ENCODE peak calls at places on chromosome 7, in ten cellular contexts. O is stimulated activated CD4-positive, alpha-beta T cell treated with anti-CD3 and anti-CD28 coated beads, Interleukin-2, amount 100 ng/mL, for 24 hours; I is putamen; X is transverse colon; A is pancreas; Q is neuronal stem cell; T is stimulated activated CD8-positive, alpha-beta memory T cell treated with anti-CD3 and anti-CD28 coated beads, Interleukin-12 subunit alpha, Interleukin-12 subunit beta, amount 100 ng/mL, for 4 hours; L is NCI-H1436; Z is stimulated activated naive B cell treated with anti-CD40 and anti-IgM and Interleukin-4, amounts not matched to agents 10 μg/mL and 1 μg/mL and 100 μg/mL, for 72 hours; M is iPS-NIHi11. S is an unnamed sample.

GRCh38 chr7:23228412-23228811 is 18.2 kb upstream of the GPNMB start:
- DNase-seq in X (no peak), L (no peak), T (no peak), A (no peak), Q (no peak), M (no peak), I (no peak), Z (no peak), O (no peak), S (no peak)

GRCh38 chr7:23357190-23358093 is 58.3 kb downstream of the MALSU1 start:
- DNase-seq in M (no peak), A (no peak), L (peak), X (no peak), I (no peak), T (no peak), O (no peak), Q (no peak), Z (no peak), S (no peak)

GRCh38 chr7:114823290-114823689 is 98.6 kb upstream of the MDFIC start:
- DNase-seq in A (no peak), Q (no peak), O (no peak), Z (no peak), I (no peak), T (no peak), X (no peak), M (peak), L (no peak), S (no peak)

GRCh38 chr7:45469103-45469502 is 105.1 kb upstream of the ADCY1 start:
- DNase-seq in I (no peak), L (no peak), A (no peak), Q (no peak), O (no peak), Z (no peak), T (no peak), M (no peak), X (no peak), S (no peak)

GRCh38 chr7:90723866-90724265 is 127.7 kb downstream of the CDK14 start:
- DNase-seq in A (no peak), Q (no peak), T (no peak), L (no peak), O (no peak), M (no peak), I (no peak), Z (no peak), X (no peak), S (no peak)

GRCh38 chr7:133511708-133512107 is 258.8 kb downstream of the EXOC4 start:
- DNase-seq in Q (no peak), T (no peak), M (no peak), A (no peak), L (no peak), I (no peak), X (no peak), Z (no peak), O (no peak), S (no peak)

GRCh38 chr7:93232673-93233018 is 480 bp downstream of the VPS50 start:
- DNase-seq in A (no peak), L (no peak), Q (no peak), I (no peak), M (no peak), T (no peak), X (no peak), O (no peak), Z (no peak), S (no peak)

GRCh38 chr7:2607913-2608899 is 23.6 kb upstream of the TTYH3 start:
- DNase-seq in T (no peak), Z (no peak), A (no peak), X (no peak), M (peak), L (no peak), Q (no peak), O (no peak), I (no peak), S (no peak)

GRCh38 chr7:105776986-105777910 is 99.2 kb downstream of the ATXN7L1 start:
- DNase-seq in X (no peak), Z (no peak), I (no peak), O (no peak), T (no peak), M (no peak), Q (no peak), A (no peak), L (no peak), S (no peak)

GRCh38 chr7:95871078-95871848 is 98.9 kb downstream of the DYNC1I1 start:
- DNase-seq in Q (peak), X (no peak), M (peak), L (peak), A (peak), T (no peak), Z (no peak), O (no peak), I (peak), S (peak)

GRCh38 chr7:103073989-103074518 is 542 bp downstream of the FBXL13 start:
- DNase-seq in T (no peak), Z (no peak), L (no peak), Q (no peak), M (no peak), A (peak), X (peak), I (no peak), O (no peak), S (no peak)

GRCh38 chr7:65731562-65732035 is 141.3 kb upstream of the VKORC1L1 start:
- DNase-seq in I (no peak), Q (peak), X (peak), T (no peak), A (peak), Z (no peak), O (peak), M (peak), L (no peak), S (peak)